ENCODE peak calls at places on chromosomes 12 and 14, in nine cellular contexts. W, S, Z, E, A, Y, D, K and C are unnamed samples.

GRCh38 chr14:98170580-98170979 is 1101.4 kb downstream of the BCL11B start:
- DNase-seq in W (no peak), S (no peak), Z (no peak), E (no peak), A (no peak), Y (no peak), D (no peak), K (no peak), C (no peak)

GRCh38 chr14:34030864-34031263 is 80.0 kb upstream of the EGLN3 start:
- DNase-seq in W (no peak), S (peak), Z (peak), E (no peak), A (no peak), Y (peak), D (no peak), K (peak), C (peak)

GRCh38 chr14:61281186-61281676 is at the start of gene TMEM30B:
- DNase-seq in W (no peak), S (peak), Z (peak), E (no peak), A (peak), Y (no peak), D (no peak), K (peak), C (peak)

GRCh38 chr12:122116707-122117535 is 38.4 kb downstream of the MLXIP start:
- DNase-seq in W (no peak), S (peak), Z (peak), E (no peak), A (peak), Y (no peak), D (no peak), K (no peak), C (no peak)

GRCh38 chr12:6871052-6871957 is 1.8 kb downstream of the SPSB2 start:
- DNase-seq in W (peak), S (peak), Z (no peak), E (no peak), A (no peak), Y (no peak), D (peak), K (no peak), C (no peak)

GRCh38 chr12:3571323-3571722 is 80.3 kb downstream of the PRMT8 start:
- DNase-seq in W (no peak), S (no peak), Z (no peak), E (no peak), A (no peak), Y (no peak), D (no peak), K (no peak), C (peak)

GRCh38 chr12:95083938-95084337 is 10.5 kb upstream of the NR2C1 start:
- DNase-seq in W (no peak), S (no peak), Z (peak), E (no peak), A (peak), Y (peak), D (no peak), K (no peak), C (no peak)

GRCh38 chr12:46267618-46268348 is 1.1 kb downstream of the SLC38A1 start:
- DNase-seq in W (no peak), S (no peak), Z (no peak), E (no peak), A (peak), Y (peak), D (peak), K (peak), C (no peak)

GRCh38 chr12:103884316-103884715 is 43.3 kb upstream of the NT5DC3 start:
- DNase-seq in W (no peak), S (peak), Z (peak), E (no peak), A (no peak), Y (peak), D (peak), K (no peak), C (no peak)

GRCh38 chr12:26668847-26669246 is 164.1 kb downstream of the ITPR2 start:
- DNase-seq in W (no peak), S (no peak), Z (no peak), E (no peak), A (no peak), Y (no peak), D (no peak), K (no peak), C (no peak)

GRCh38 chr14:96574633-96575191 is 72.5 kb downstream of the PAPOLA start:
- DNase-seq in W (no peak), S (no peak), Z (no peak), E (peak), A (no peak), Y (peak), D (no peak), K (peak), C (no peak)

GRCh38 chr12:26608706-26609105 is 224.3 kb downstream of the ITPR2 start:
- DNase-seq in W (no peak), S (no peak), Z (no peak), E (no peak), A (no peak), Y (no peak), D (no peak), K (no peak), C (no peak)

GRCh38 chr14:60757617-60758016 is 23.1 kb downstream of the MNAT1 start:
- DNase-seq in W (no peak), S (no peak), Z (no peak), E (no peak), A (no peak), Y (peak), D (peak), K (no peak), C (no peak)

GRCh38 chr14:97638864-97639263 is 841.7 kb downstream of the VRK1 start:
- DNase-seq in W (no peak), S (no peak), Z (no peak), E (no peak), A (no peak), Y (no peak), D (no peak), K (no peak), C (no peak)

GRCh38 chr14:56004807-56005579 is 113.2 kb upstream of the PELI2 start:
- DNase-seq in W (peak), S (peak), Z (peak), E (no peak), A (peak), Y (peak), D (no peak), K (peak), C (peak)

GRCh38 chr12:65999564-66000280 is 130.8 kb downstream of the LLPH start:
- DNase-seq in W (no peak), S (no peak), Z (no peak), E (no peak), A (no peak), Y (peak), D (no peak), K (no peak), C (no peak)

GRCh38 chr14:52299692-52300278 is 14.3 kb upstream of the PTGER2 start:
- DNase-seq in W (peak), S (no peak), Z (no peak), E (no peak), A (no peak), Y (peak), D (peak), K (no peak), C (no peak)

GRCh38 chr12:10540776-10541205 is 35.1 kb downstream of the EIF2S3B start:
- DNase-seq in W (no peak), S (no peak), Z (no peak), E (no peak), A (no peak), Y (no peak), D (no peak), K (no peak), C (no peak)

GRCh38 chr12:82687020-82687951 is 580 bp downstream of the TMTC2 start:
- DNase-seq in W (peak), S (peak), Z (peak), E (peak), A (peak), Y (peak), D (peak), K (peak), C (peak)

GRCh38 chr14:30252800-30253425 is 306.0 kb upstream of the G2E3 start:
- DNase-seq in W (no peak), S (no peak), Z (no peak), E (no peak), A (no peak), Y (peak), D (no peak), K (no peak), C (no peak)

GRCh38 chr14:81430284-81430683 is 30.2 kb upstream of the STON2 start:
- DNase-seq in W (no peak), S (no peak), Z (no peak), E (no peak), A (no peak), Y (no peak), D (no peak), K (no peak), C (no peak)

GRCh38 chr14:104967414-104968152 is 10.6 kb downstream of the AHNAK2 start:
- DNase-seq in W (no peak), S (no peak), Z (no peak), E (peak), A (no peak), Y (no peak), D (no peak), K (peak), C (peak)

GRCh38 chr14:95021588-95021987 is 135.7 kb downstream of the DICER1 start:
- DNase-seq in W (no peak), S (no peak), Z (no peak), E (no peak), A (no peak), Y (no peak), D (no peak), K (no peak), C (no peak)

GRCh38 chr12:76798864-76799263 is 34.9 kb downstream of the ZDHHC17 start:
- DNase-seq in W (no peak), S (no peak), Z (no peak), E (no peak), A (no peak), Y (no peak), D (no peak), K (no peak), C (no peak)

GRCh38 chr12:65015850-65016249 is 105.3 kb downstream of the WIF1 start:
- DNase-seq in W (no peak), S (no peak), Z (no peak), E (no peak), A (no peak), Y (no peak), D (no peak), K (no peak), C (no peak)

GRCh38 chr12:24719293-24719721 is 229.6 kb downstream of the BCAT1 start:
- DNase-seq in W (no peak), S (no peak), Z (no peak), E (no peak), A (no peak), Y (peak), D (peak), K (no peak), C (no peak)

GRCh38 chr12:108611884-108612415 is 14.1 kb upstream of the TMEM119 start:
- DNase-seq in W (peak), S (no peak), Z (no peak), E (no peak), A (no peak), Y (peak), D (peak), K (no peak), C (no peak)

GRCh38 chr14:68733086-68733621 is 59.7 kb downstream of the ZFP36L1 start:
- DNase-seq in W (no peak), S (no peak), Z (peak), E (no peak), A (no peak), Y (no peak), D (peak), K (no peak), C (no peak)

GRCh38 chr12:95002754-95003153 is 743 bp downstream of the NDUFA12 start:
- DNase-seq in W (no peak), S (no peak), Z (no peak), E (no peak), A (no peak), Y (no peak), D (no peak), K (no peak), C (no peak)

GRCh38 chr12:58491296-58491695 is 429.0 kb downstream of the LRIG3 start:
- DNase-seq in W (no peak), S (no peak), Z (no peak), E (no peak), A (no peak), Y (peak), D (no peak), K (no peak), C (no peak)

GRCh38 chr14:50920482-50921225 is 23.6 kb downstream of the PYGL start:
- DNase-seq in W (no peak), S (no peak), Z (no peak), E (no peak), A (no peak), Y (peak), D (no peak), K (no peak), C (no peak)

GRCh38 chr12:132071837-132072384 is 72.2 kb downstream of the DDX51 start:
- DNase-seq in W (no peak), S (no peak), Z (peak), E (no peak), A (no peak), Y (no peak), D (no peak), K (no peak), C (no peak)

GRCh38 chr12:105476616-105477015 is 146.1 kb downstream of the C12orf75 start:
- DNase-seq in W (no peak), S (no peak), Z (no peak), E (no peak), A (no peak), Y (no peak), D (no peak), K (no peak), C (no peak)

GRCh38 chr14:59507063-59507751 is 22.9 kb downstream of the JKAMP start:
- DNase-seq in W (peak), S (peak), Z (peak), E (no peak), A (peak), Y (peak), D (peak), K (no peak), C (no peak)

GRCh38 chr14:26984318-26985177 is 386.7 kb upstream of the NOVA1 start:
- DNase-seq in W (no peak), S (peak), Z (peak), E (no peak), A (peak), Y (peak), D (peak), K (peak), C (no peak)

GRCh38 chr14:103607039-103607668 is 21.9 kb upstream of the KLC1 start:
- DNase-seq in W (no peak), S (peak), Z (peak), E (peak), A (peak), Y (peak), D (peak), K (peak), C (peak)

GRCh38 chr12:116319851-116320621 is 42.5 kb upstream of the MED13L start:
- DNase-seq in W (no peak), S (peak), Z (peak), E (no peak), A (peak), Y (peak), D (peak), K (peak), C (peak)

GRCh38 chr12:67067453-67068203 is 201.5 kb upstream of the CAND1 start:
- DNase-seq in W (no peak), S (no peak), Z (no peak), E (no peak), A (no peak), Y (no peak), D (no peak), K (no peak), C (no peak)
- TF ChIP-seq POLR2A in W (no peak), S (no peak), Z (no peak), E (no peak), A (no peak), Y (no peak), D (no peak), K (no peak), C (no peak)

DNA sequence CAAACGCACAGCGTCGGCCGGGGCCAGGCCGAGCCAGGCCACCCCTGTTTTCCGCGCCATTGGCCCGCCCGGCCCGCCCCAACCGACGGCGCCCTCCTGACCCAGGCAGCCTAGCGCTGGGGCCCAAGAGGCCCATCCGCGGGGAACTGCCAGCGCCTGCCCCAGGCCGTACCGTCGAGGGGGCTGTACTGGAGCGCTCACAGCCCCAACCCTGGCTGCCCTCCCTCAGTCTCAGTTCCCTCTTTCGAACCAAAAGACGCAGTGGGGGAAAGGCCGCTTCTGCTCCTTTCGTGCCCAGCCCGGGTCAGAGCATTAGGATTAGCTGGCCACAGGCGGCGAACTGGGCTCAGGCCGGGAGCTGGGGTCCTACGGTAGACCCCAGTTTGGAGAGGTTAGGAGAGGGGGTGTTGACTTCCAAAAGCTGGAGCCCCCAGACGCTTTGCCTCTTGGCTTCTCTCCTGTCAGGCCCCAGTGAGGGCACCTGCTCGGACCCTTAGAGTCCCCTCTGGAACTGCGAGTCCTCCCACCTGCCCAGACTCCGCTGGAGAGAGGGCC is 1.9 kb downstream of the NKX2-1 start:
- DNase-seq in W (no peak), S (no peak), Z (no peak), E (no peak), A (no peak), Y (no peak), D (no peak), K (no peak), C (no peak)
- H3K4me3 ChIP-seq in W (no peak), S (no peak), Z (no peak), E (no peak), A (no peak), Y (no peak), D (no peak), K (no peak), C (no peak)

GRCh38 chr12:127060310-127060847 is 1206.6 kb upstream of the TMEM132C start:
- DNase-seq in W (no peak), S (peak), Z (peak), E (no peak), A (no peak), Y (no peak), D (no peak), K (no peak), C (no peak)
- TF ChIP-seq POLR2A in W (no peak), S (peak), Z (no peak), E (no peak), A (no peak), Y (no peak), D (no peak), K (no peak), C (no peak)

GRCh38 chr12:92571844-92572543 is 130.8 kb upstream of the PLEKHG7 start:
- DNase-seq in W (no peak), S (no peak), Z (no peak), E (no peak), A (no peak), Y (no peak), D (peak), K (no peak), C (no peak)
- H3K4me3 ChIP-seq in W (no peak), S (no peak), Z (no peak), E (no peak), A (no peak), Y (no peak), D (no peak), K (no peak), C (no peak)

GRCh38 chr12:101697197-101697929 is at the start of gene CHPT1:
- DNase-seq in W (peak), S (peak), Z (peak), E (peak), A (peak), Y (peak), D (peak), K (peak), C (peak)

GRCh38 chr12:101696477-101697196 is 803 bp upstream of the CHPT1 start:
- DNase-seq in W (peak), S (peak), Z (peak), E (peak), A (peak), Y (no peak), D (peak), K (no peak), C (peak)

GRCh38 chr12:101698782-101699347 is 1.4 kb downstream of the CHPT1 start:
- DNase-seq in W (peak), S (no peak), Z (no peak), E (no peak), A (peak), Y (peak), D (peak), K (no peak), C (no peak)

GRCh38 chr12:101700299-101700820 is 2.9 kb downstream of the CHPT1 start:
- DNase-seq in W (no peak), S (no peak), Z (no peak), E (no peak), A (no peak), Y (no peak), D (no peak), K (no peak), C (no peak)

DNA sequence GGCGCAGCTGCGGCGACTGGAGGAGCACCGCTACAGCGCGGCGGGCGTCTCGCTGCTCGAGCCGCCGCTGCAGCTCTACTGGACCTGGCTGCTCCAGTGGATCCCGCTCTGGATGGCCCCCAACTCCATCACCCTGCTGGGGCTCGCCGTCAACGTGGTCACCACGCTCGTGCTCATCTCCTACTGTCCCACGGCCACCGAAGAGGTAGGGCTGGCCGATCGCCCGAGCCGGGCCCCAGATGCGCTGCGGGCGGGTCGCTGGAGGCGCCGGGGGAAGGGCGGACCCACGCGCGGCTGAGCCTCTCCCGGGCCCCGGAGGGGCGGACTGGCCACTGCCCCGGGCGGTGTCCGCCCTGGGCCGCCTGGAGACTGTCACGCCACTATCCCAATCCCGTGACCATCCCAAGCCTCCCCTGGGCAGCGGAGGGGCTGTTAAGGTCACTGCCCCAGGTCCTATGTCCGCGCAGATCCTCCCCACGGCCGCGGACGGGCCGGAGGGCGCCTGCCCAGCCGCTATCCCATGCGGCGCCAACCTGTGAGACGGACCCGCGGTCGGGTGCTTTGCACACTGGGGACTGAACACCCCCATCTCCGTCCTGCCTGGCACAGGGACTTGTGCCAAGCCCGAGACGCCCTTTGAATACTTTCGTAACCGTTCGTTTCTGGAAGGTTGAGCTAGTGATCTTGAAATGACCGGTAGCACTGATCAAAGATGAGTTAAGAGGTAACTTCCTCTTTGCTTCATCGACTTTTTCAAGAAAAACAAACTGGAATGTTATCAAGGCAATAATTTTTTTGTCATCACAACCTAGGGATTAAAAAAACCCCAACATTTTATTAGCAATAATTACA is 716 bp downstream of the CHPT1 start:
- DNase-seq in W (peak), S (peak), Z (peak), E (peak), A (peak), Y (peak), D (peak), K (peak), C (peak)
- TF ChIP-seq POLR2A in W (no peak), S (peak), Z (no peak), E (no peak), A (no peak), Y (no peak), D (no peak), K (no peak), C (no peak)

DNA sequence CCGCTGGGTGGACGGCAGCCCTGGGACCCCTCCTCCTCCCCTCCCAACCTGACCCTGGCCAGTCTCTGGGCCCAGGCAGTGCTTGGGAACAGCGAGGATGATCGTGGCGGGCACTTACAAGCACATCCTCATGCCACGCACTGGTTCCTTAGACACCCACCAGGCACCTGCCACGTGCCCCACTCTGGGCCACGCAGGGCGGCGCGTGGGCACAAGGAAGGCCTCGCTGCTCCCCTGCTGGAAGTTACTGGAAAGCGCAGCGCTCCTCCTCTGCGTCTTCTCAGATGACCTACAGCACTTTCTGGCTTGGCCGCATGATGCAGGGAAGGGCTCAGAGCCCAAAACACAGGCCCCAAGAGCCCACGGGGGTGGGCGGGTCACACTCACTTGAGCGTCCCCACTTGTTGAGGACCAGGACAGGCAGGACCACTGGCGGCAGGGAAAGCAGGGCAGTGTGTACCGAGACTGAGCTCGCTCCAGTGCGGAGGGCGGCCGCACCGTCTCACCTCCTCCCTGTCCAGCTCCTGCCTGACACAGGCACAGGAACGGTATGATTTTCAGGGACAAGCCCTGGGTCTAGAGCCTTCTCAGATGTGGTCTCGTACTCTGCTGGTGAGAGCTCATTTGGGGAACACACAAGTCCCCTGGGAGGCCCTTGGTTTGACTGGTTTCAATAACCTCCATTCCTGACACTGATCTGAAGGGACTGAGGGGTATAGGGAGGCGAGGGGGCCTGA is 128.3 kb upstream of the EVL start:
- DNase-seq in W (no peak), S (no peak), Z (no peak), E (no peak), A (no peak), Y (no peak), D (peak), K (no peak), C (no peak)
- H3K4me3 ChIP-seq in W (no peak), S (no peak), Z (no peak), E (no peak), A (no peak), Y (no peak), D (no peak), K (no peak), C (no peak)